ENCODE peak calls at places on chromosomes 4 and X, in four cellular contexts. L, Q, G and U are unnamed samples.

GRCh38 chr4:3270141-3270611 is 21.2 kb downstream of the MSANTD1 start:
- DNase-seq in Q (no peak), L (no peak), G (no peak), U (no peak)

GRCh38 chr4:137660211-137660610 is 127.9 kb upstream of the PCDH18 start:
- DNase-seq in Q (no peak), G (no peak), L (no peak), U (no peak)

GRCh38 chrX:49176421-49177326 is 5.0 kb downstream of the PLP2 start:
- DNase-seq in L (no peak), G (no peak), Q (no peak), U (no peak)

GRCh38 chrX:19544693-19545305 is 29.5 kb upstream of the MAP3K15 start:
- DNase-seq in L (peak; percentile 34), Q (no peak), G (peak; percentile 50), U (peak; percentile 16)

GRCh38 chrX:97563531-97564133 is 679.9 kb downstream of the RPA4 start:
- DNase-seq in Q (peak; percentile 66), G (no peak), L (peak; percentile 9), U (no peak)

GRCh38 chrX:7480721-7481120 is 332.8 kb upstream of the PUDP start:
- DNase-seq in Q (no peak), L (no peak), G (no peak), U (no peak)

GRCh38 chr4:116531870-116532269 is 553.5 kb downstream of the TRAM1L1 start:
- DNase-seq in Q (no peak), L (no peak), G (no peak), U (no peak)

GRCh38 chr4:110869862-110870577 is 247.1 kb upstream of the PITX2 start:
- DNase-seq in L (no peak), G (no peak), Q (peak; percentile 13), U (peak; percentile 24)

GRCh38 chr4:40515398-40516293 is 114.0 kb downstream of the RBM47 start:
- DNase-seq in G (peak; percentile 82), Q (peak; percentile 95), L (peak; percentile 64), U (no peak)

GRCh38 chr4:179867300-179867878 is 2375.8 kb upstream of the TENM3 start:
- DNase-seq in L (peak; percentile 66), Q (peak; percentile 16), G (peak; percentile 8), U (peak; percentile 80)

GRCh38 chrX:16445166-16445752 is 204.7 kb upstream of the S100G start:
- DNase-seq in G (peak; percentile 24), L (peak; percentile 1), Q (no peak), U (peak; percentile 22)

GRCh38 chrX:38489341-38489740 is 72.0 kb upstream of the TSPAN7 start:
- DNase-seq in Q (no peak), G (no peak), L (no peak), U (no peak)

GRCh38 chr4:127370495-127371069 is 262.2 kb upstream of the INTU start:
- DNase-seq in Q (no peak), G (no peak), L (no peak), U (no peak)

GRCh38 chrX:19750028-19750786 is 137.2 kb downstream of the SH3KBP1 start:
- DNase-seq in G (no peak), Q (peak; percentile 68), L (no peak), U (no peak)

GRCh38 chrX:133297284-133297683 is 79.1 kb upstream of the TFDP3 start:
- DNase-seq in Q (no peak), G (no peak), L (no peak), U (no peak)

GRCh38 chrX:54076903-54077302 is 32.6 kb upstream of the PHF8 start:
- DNase-seq in Q (no peak), G (no peak), L (no peak), U (no peak)

GRCh38 chr4:6582889-6583504 is 8.0 kb downstream of the MAN2B2 start:
- DNase-seq in Q (peak; percentile 2), L (peak; percentile 55), G (peak; percentile 77), U (peak; percentile 40)

GRCh38 chr4:119490335-119490734 is 138.3 kb downstream of the PDE5A start:
- DNase-seq in G (no peak), Q (no peak), L (no peak), U (no peak)

GRCh38 chr4:156100651-156101050 is 147.0 kb upstream of the CTSO start:
- DNase-seq in Q (no peak), G (no peak), L (no peak), U (no peak)

GRCh38 chr4:126627255-126627654 is 1005.5 kb upstream of the INTU start:
- DNase-seq in L (no peak), G (no peak), Q (no peak), U (peak; percentile 8)

GRCh38 chrX:118528089-118528753 is 32.6 kb downstream of the DOCK11 start:
- DNase-seq in G (no peak), L (no peak), Q (peak; percentile 47), U (no peak)

GRCh38 chrX:153641575-153642312 is 5.3 kb upstream of the DUSP9 start:
- DNase-seq in L (peak; percentile 59), G (no peak), Q (no peak), U (no peak)

GRCh38 chr4:28444886-28445496 is 1584.3 kb downstream of the STIM2 start:
- DNase-seq in Q (no peak), L (no peak), G (no peak), U (no peak)

GRCh38 chrX:70044541-70045245 is 5.0 kb downstream of the AWAT2 start:
- DNase-seq in L (no peak), G (no peak), Q (no peak), U (no peak)

GRCh38 chr4:52588097-52588496 is 71.0 kb downstream of the USP46 start:
- DNase-seq in G (peak; percentile 40), L (peak; percentile 33), Q (no peak), U (peak; percentile 12)

GRCh38 chr4:52588771-52589591 is 70.1 kb downstream of the USP46 start:
- DNase-seq in Q (no peak), G (no peak), L (no peak), U (no peak)

GRCh38 chr4:52594961-52595360 is 64.1 kb downstream of the USP46 start:
- DNase-seq in G (no peak), Q (no peak), L (no peak), U (no peak)

DNA sequence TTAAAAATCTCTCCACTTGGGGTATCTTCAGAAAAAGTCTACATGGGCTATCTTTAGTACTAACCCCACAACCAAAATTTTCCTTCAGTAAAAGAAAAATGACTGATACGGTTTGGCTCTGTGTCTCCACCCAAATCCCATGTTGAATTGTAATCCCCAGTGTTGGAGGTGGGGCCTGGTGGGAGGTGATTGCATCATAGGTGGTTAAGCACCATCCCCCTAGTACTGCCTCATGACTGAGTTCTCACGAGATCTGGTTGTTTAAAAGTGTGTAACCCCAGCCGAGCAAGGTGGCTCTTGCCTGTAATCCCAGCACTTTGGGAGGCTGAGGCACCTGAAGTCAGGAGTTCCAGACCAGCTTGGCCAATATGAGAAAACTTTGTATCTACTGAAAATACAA is 66.8 kb downstream of the USP46 start:
- DNase-seq in L (no peak), Q (no peak), G (no peak), U (no peak)
- TF ChIP-seq ZNF274 in L (no peak), Q (no peak), G (no peak), U (no peak)

GRCh38 chrX:1535241-1536041 is 1.5 kb downstream of the P2RY8 start:
- DNase-seq in G (no peak), L (no peak), Q (peak; percentile 62), U (no peak)
- H3K4me2 ChIP-seq in G (no peak overlapping the region), L (peak overlapping the region; percentile 96), Q (peak overlapping the region; percentile 78), U (no peak overlapping the region)

DNA sequence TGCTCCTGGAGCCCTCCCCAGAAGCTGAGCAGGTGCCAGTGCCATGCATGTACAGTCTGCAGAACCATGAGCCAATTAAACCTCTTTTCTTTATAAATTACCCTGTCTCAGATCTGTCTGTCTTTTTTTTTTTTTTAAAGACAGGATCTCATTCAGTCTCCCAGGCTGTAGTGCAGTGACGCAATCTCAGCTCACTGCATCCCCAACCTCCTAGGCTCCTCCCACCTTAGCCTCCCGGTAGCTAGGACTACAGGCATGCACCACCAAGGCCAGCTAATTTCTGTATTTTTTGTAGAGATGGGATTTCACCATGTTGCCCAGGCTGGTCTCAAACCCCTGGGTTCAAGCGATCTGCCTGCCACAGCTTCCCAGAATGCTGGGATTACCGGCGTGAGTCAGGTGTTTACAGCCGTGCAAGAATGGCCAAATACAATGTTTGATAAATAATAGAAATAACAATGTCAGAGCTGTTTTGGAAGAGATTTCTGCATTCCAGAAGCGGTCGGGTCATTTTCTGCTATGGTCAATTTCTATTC is 68.8 kb downstream of the SLC2A9 start:
- DNase-seq in L (peak; percentile 27), Q (no peak), G (no peak), U (no peak)
- TF ChIP-seq REST in L (no peak), Q (no peak), G (no peak), U (no peak)

GRCh38 chr4:8086751-8087445 is 71.7 kb downstream of the ABLIM2 start:
- DNase-seq in G (no peak), L (no peak), Q (no peak), U (no peak)

GRCh38 chr4:8089862-8090261 is 68.8 kb downstream of the ABLIM2 start:
- DNase-seq in G (no peak), L (no peak), Q (no peak), U (no peak)

GRCh38 chr4:8090312-8090711 is 68.3 kb downstream of the ABLIM2 start:
- DNase-seq in Q (no peak), L (no peak), G (no peak), U (no peak)

GRCh38 chr4:8087921-8088495 is 70.6 kb downstream of the ABLIM2 start:
- DNase-seq in L (no peak), G (no peak), Q (no peak), U (no peak)

GRCh38 chr4:8088966-8089491 is 69.6 kb downstream of the ABLIM2 start:
- DNase-seq in Q (no peak), L (no peak), G (no peak), U (no peak)
- TF ChIP-seq ZNF274 in Q (no peak), L (no peak), G (no peak), U (no peak)

GRCh38 chrX:115603534-115604074 is 42.6 kb downstream of the PLS3 start:
- DNase-seq in Q (no peak), G (no peak), L (no peak), U (no peak)
- H3K4me2 ChIP-seq in Q (no peak overlapping the region), G (no peak overlapping the region), L (no peak overlapping the region), U (no peak overlapping the region)

GRCh38 chr4:82898322-82899243 is 2.0 kb upstream of the THAP9 start:
- DNase-seq in Q (no peak), G (no peak), L (no peak), U (no peak)

GRCh38 chr4:82900016-82900334 is 560 bp upstream of the THAP9 start:
- DNase-seq in L (no peak), Q (peak; percentile 35), G (peak; percentile 26), U (no peak)

GRCh38 chr4:82901129-82901718 is 689 bp downstream of the THAP9 start:
- DNase-seq in G (peak; percentile 17), L (no peak), Q (no peak), U (no peak)

GRCh38 chr4:82899339-82899738 is 1.2 kb upstream of the THAP9 start:
- DNase-seq in Q (no peak), G (no peak), L (no peak), U (no peak)

DNA sequence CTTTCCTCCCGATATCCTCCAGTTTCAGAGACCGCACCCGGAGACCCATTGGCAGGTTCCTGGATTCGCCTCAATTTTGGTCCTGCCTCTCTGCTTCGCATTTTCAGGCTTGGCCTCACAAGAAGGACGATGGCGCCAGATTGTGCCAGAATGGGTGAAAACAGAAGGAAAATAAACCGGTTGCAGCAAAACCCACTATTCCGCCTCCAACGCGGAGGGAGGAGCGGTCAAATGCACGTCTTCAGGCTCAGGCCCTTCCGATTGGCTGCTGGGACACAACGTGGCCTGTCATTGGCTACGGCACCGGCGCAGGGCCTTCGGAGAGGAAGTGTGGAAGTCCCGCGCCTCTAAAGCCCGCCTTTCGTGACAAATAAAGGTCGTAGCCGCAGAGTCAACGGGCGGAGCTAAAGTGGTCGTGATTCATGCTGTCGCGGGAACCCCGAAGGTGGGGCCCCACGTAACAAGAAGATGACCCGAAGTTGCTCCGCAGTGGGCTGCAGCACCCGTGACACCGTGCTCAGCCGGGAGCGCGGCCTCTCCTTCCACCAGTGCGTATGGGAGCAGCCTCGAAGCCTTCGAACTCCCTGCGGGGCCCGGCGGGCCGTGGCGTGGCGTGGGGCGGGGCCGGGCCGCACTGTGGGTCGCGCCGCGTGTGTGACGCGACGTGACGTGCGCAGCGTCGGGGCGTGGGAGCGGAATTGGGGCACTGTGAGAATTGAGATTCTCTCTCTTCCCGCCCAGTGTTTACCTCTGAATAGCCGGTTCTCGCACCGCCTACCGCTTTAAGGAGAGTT is at the start of gene THAP9:
- DNase-seq in L (peak; percentile 98), Q (peak; percentile 96), G (peak; percentile 95), U (peak; percentile 99)
- TF ChIP-seq REST in L (peak; percentile 24), Q (peak; percentile 53), G (no peak), U (no peak)